ENCODE peak calls at places on chromosomes 1 and 21, in five cellular contexts. I is IMR-90, O is trophoblast cell, H is mesenchymal stem cell, X is neuronal stem cell. W is an unnamed sample.

GRCh38 chr1:243568793-243569192 is 281.2 kb downstream of the AKT3 start:
- DNase-seq in X (no peak), H (peak), I (peak), O (no peak), W (no peak)

GRCh38 chr21:36297938-36298572 is 21.9 kb upstream of the MORC3 start:
- DNase-seq in O (peak), I (peak), X (no peak), H (peak), W (no peak)

GRCh38 chr1:23838401-23838866 is 13.2 kb upstream of the HMGCL start:
- DNase-seq in H (peak), I (peak), O (peak), X (peak), W (peak)

GRCh38 chr21:31873696-31874599 is 1.1 kb downstream of the HUNK start:
- DNase-seq in O (no peak), X (peak), H (peak), I (peak), W (peak)

GRCh38 chr1:57796609-57797008 is 372.7 kb upstream of the DAB1 start:
- DNase-seq in H (no peak), O (no peak), I (no peak), X (no peak), W (peak)

GRCh38 chr1:95230256-95230655 is 3.8 kb upstream of the RWDD3 start:
- DNase-seq in O (no peak), I (no peak), H (no peak), X (no peak), W (no peak)

GRCh38 chr1:212775241-212775640 is 16.3 kb downstream of the NSL1 start:
- DNase-seq in X (no peak), H (no peak), I (no peak), O (no peak), W (no peak)

GRCh38 chr1:222124602-222125001 is 382.7 kb upstream of the DUSP10 start:
- DNase-seq in H (no peak), X (no peak), I (no peak), O (no peak), W (no peak)

GRCh38 chr1:24913274-24913604 is 16.8 kb downstream of the RUNX3 start:
- DNase-seq in H (no peak), I (no peak), X (no peak), O (no peak), W (no peak)

GRCh38 chr1:169161512-169162194 is 55.2 kb downstream of the ATP1B1 start:
- DNase-seq in X (no peak), H (peak), O (no peak), I (no peak), W (no peak)

GRCh38 chr1:164678289-164678688 is 119.3 kb downstream of the PBX1 start:
- DNase-seq in O (no peak), I (no peak), H (no peak), X (no peak), W (no peak)

GRCh38 chr1:243354511-243355153 is 98.8 kb downstream of the SDCCAG8 start:
- DNase-seq in I (peak), X (no peak), O (no peak), H (peak), W (no peak)

GRCh38 chr1:54971317-54971791 is 9.1 kb upstream of the TMEM61 start:
- DNase-seq in X (no peak), O (no peak), H (no peak), I (peak), W (no peak)

GRCh38 chr1:186272486-186272885 is 102.6 kb downstream of the TPR start:
- DNase-seq in X (no peak), O (no peak), H (no peak), I (no peak), W (no peak)

GRCh38 chr21:36320421-36321324 is 676 bp downstream of the MORC3 start:
- DNase-seq in O (peak), I (peak), H (peak), X (peak), W (peak)

DNA sequence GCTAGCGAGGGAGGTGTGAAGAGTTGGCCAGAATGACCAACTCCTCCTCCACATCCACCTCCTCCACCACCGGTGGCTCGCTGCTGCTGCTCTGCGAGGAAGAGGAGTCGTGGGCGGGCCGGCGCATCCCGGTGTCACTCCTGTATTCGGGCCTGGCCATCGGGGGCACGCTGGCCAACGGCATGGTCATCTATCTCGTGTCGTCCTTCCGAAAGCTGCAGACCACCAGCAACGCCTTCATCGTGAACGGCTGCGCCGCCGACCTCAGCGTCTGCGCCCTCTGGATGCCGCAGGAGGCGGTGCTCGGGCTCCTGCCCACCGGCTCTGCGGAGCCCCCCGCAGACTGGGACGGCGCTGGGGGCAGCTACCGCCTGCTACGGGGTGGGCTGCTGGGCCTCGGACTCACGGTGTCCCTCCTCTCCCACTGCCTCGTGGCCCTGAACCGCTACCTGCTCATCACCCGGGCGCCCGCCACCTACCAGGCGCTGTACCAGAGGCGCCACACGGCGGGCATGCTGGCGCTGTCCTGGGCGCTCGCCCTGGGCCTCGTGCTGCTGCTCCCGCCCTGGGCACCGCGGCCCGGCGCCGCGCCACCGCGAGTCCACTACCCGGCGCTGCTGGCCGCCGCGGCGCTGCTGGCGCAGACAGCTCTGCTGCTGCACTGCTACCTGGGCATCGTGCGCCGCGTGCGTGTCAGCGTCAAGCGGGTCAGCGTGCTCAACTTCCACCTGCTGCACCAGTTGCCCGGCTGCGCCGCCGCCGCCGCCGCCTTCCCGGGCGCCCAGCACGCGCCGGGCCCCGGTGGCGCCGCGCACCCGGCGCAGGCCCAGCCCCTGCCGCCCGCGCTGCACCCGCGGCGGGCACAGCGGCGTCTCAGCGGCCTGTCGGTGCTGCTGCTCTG is 1.2 kb downstream of the GPR88 start:
- DNase-seq in X (peak), H (no peak), I (peak), O (no peak), W (peak)
- H3K23ac ChIP-seq in X (peak), H (no peak), I (peak), O (no peak), W (no peak)

GRCh38 chr1:156664949-156665411 is 12.2 kb downstream of the NES start:
- DNase-seq in O (no peak), I (no peak), H (peak), X (no peak), W (peak)
- H2AK5ac ChIP-seq in O (peak), I (peak), H (peak), X (peak), W (no peak)

DNA sequence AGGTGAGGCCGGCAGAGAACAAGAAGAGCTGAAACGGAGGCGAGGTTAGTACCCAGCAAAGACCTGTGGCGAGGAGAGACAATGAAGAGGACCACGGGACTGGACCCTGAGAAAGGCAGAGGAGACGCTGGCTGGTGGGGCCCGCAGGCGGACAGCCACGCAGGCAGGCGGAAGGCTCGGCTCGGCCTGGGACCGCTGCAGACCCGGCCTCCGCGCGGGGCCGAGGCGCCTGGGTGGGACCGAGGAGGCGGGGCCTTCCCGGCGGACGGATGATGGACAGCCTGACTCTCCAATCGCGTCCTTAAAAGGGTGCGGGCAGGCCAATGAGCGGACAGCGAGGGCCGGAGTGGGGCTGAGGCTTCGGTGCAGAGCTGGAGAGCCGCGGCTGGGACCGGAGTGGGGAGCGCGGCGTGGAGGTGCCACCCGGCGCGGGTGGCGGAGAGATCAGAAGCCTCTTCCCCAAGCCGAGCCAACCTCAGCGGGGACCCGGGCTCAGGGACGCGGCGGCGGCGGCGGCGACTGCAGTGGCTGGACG is at the start of gene MPZL1:
- DNase-seq in O (peak), H (peak), X (peak), I (peak), W (peak)
- H3K23ac ChIP-seq in O (no peak), H (peak), X (peak), I (peak), W (no peak)

GRCh38 chr1:32012709-32013385 is 821 bp upstream of the KHDRBS1 start:
- DNase-seq in X (peak), I (no peak), O (no peak), H (no peak), W (no peak)
- H2AK5ac ChIP-seq in X (no peak), I (peak), O (peak), H (peak), W (no peak)

W was measured in H9.